ENCODE peak calls at places on chromosomes 1 and 21, in four cellular contexts. O, H, N and M are unnamed samples.

GRCh38 chr1:235679005-235679404 is 29.4 kb upstream of the GNG4 start:
- DNase-seq in O (no peak), N (no peak), H (no peak), M (no peak)

GRCh38 chr1:181969902-181970301 is 91.6 kb downstream of the ZNF648 start:
- DNase-seq in O (no peak), N (no peak), H (no peak), M (no peak)

GRCh38 chr1:170510163-170510562 is 21.8 kb upstream of the GORAB start:
- DNase-seq in H (no peak), O (no peak), N (no peak), M (no peak)

GRCh38 chr21:45940091-45940490 is 41.5 kb upstream of the COL6A1 start:
- DNase-seq in H (no peak), N (no peak), O (no peak), M (no peak)

GRCh38 chr1:53693773-53694717 is 44.9 kb downstream of the GLIS1 start:
- DNase-seq in O (no peak), H (no peak), N (no peak), M (no peak)

GRCh38 chr1:156026588-156026987 is 5.8 kb upstream of the SSR2 start:
- DNase-seq in O (no peak), H (no peak), N (no peak), M (no peak)

GRCh38 chr1:11533790-11534787 is 55.1 kb downstream of the DISP3 start:
- DNase-seq in O (no peak), H (no peak), N (no peak), M (no peak)

GRCh38 chr1:202807367-202807925 is 775 bp downstream of the KDM5B start:
- DNase-seq in H (no peak), N (no peak), O (peak), M (no peak)

GRCh38 chr1:196403803-196404690 is 204.2 kb downstream of the KCNT2 start:
- DNase-seq in O (no peak), H (peak), N (no peak), M (no peak)

GRCh38 chr1:155003766-155004351 is 1.3 kb downstream of the ZBTB7B start:
- DNase-seq in H (peak), N (no peak), O (peak), M (no peak)

GRCh38 chr1:176791911-176792310 is 328.9 kb downstream of the PAPPA2 start:
- DNase-seq in O (no peak), H (no peak), N (no peak), M (no peak)

GRCh38 chr21:44439211-44439600 is 16.1 kb upstream of the LRRC3 start:
- DNase-seq in H (no peak), N (no peak), O (no peak), M (no peak)

GRCh38 chr1:69700770-69701169 is 133.0 kb downstream of the LRRC7 start:
- DNase-seq in N (no peak), H (no peak), O (no peak), M (no peak)

GRCh38 chr1:200708769-200709168 is 29.9 kb upstream of the CAMSAP2 start:
- DNase-seq in N (no peak), O (no peak), H (peak), M (no peak)

GRCh38 chr21:37130971-37131370 is 57.9 kb downstream of the TTC3 start:
- DNase-seq in H (peak), O (no peak), N (no peak), M (no peak)

GRCh38 chr1:23585321-23586022 is 26.2 kb upstream of the ID3 start:
- DNase-seq in O (no peak), N (peak), H (peak), M (peak)

GRCh38 chr1:10193340-10193739 is 17.0 kb upstream of the KIF1B start:
- DNase-seq in O (no peak), H (no peak), N (no peak), M (no peak)

GRCh38 chr21:27423906-27424595 is 457.2 kb upstream of the ADAMTS5 start:
- DNase-seq in O (no peak), H (peak), N (peak), M (peak)

DNA sequence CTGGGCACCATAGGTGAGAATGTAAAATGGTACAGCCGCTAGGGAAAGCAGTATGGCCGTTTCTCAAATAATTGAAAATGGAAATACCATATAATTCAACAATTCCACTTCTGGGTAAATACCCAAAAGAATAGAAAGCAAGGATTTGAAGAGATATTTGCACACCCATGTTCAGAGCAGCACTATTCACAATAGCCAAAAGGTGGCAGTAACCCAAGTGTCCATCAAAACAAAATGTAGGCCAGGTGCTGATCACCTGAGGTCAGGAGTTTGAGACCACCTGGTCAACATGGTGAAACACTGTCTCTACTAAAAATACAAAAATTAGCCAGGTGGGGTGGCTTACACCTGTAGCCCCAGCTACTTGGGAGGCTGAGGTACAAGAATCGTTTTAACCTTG is 62.1 kb downstream of the OLIG1 start:
- DNase-seq in N (no peak), H (no peak), O (no peak), M (no peak)
- TF ChIP-seq CTCF in N (no peak), H (peak), O (no peak), M (no peak)

DNA sequence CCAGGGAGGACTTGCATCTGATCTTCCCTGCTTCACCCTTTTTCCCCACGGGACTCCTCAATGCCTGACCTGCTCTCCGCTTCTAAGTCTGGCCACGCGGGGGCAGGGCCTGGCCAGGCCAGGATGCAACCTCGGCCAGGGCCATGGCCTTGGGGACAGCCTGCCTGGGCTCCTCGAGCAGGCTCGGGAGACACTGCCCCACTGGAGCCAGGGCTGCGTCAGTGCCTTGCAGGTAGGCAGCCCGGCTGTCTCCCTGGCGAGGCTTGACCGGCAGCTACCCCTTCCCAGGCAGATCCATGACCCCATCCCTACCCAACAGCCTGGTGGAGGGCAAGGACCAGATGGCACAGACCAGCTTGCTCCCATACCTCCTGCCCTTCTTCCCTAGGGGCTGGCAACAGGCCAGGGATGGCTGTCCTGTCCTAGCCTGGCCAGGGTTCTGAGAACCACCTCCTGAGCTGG is 2.7 kb upstream of the PRDM16 start:
- DNase-seq in O (peak), H (peak), N (no peak), M (no peak)
- TF ChIP-seq CTCF in O (peak), H (peak), N (no peak), M (peak)

GRCh38 chr1:230332429-230333088 is 93.6 kb downstream of the PGBD5 start:
- DNase-seq in H (no peak), O (no peak), N (no peak), M (no peak)

GRCh38 chr1:230328342-230329015 is 97.7 kb downstream of the PGBD5 start:
- DNase-seq in O (no peak), H (no peak), N (no peak), M (no peak)

GRCh38 chr1:230327892-230328284 is 98.2 kb downstream of the PGBD5 start:
- DNase-seq in N (no peak), H (no peak), O (no peak), M (no peak)

GRCh38 chr1:230326971-230327891 is 98.9 kb downstream of the PGBD5 start:
- DNase-seq in N (no peak), H (no peak), O (no peak), M (no peak)

DNA sequence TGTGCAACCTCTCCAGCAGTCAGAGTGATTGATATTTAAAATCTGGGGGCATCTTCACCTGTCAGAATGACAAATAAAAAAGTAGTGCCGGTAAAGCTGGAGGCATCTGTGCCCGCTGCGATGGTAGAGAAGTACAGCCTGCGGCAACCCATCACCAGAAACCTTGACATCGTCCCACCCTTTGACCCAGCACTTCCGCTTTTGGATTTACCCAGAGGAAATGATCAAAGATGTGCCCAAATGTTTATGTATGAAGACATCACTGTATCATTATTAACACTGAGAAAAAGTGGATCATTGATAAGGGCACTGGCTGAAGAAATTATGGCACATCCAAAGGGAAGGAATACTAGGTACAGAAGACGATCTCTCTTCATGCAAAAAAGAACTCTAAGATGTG is 96.0 kb downstream of the PGBD5 start:
- DNase-seq in O (no peak), N (no peak), H (no peak), M (no peak)
- TF ChIP-seq CTCF in O (no peak), N (no peak), H (no peak), M (no peak)

GRCh38 chr1:239914827-239915231 is 176.9 kb upstream of the FMN2 start:
- DNase-seq in N (peak), O (no peak), H (peak), M (peak)
- TF ChIP-seq CTCF in N (peak), O (no peak), H (peak), M (no peak)

GRCh38 chr1:866095-866494 is 57.6 kb upstream of the SAMD11 start:
- DNase-seq in O (no peak), N (no peak), H (no peak), M (no peak)

GRCh38 chr1:869499-870244 is 54.1 kb upstream of the SAMD11 start:
- DNase-seq in N (no peak), O (peak), H (peak), M (no peak)
- TF ChIP-seq CTCF in N (peak), O (peak), H (peak), M (peak)

GRCh38 chr1:94253456-94254042 is 16.2 kb upstream of the ARHGAP29 start:
- DNase-seq in H (no peak), O (peak), N (no peak), M (no peak)
- TF ChIP-seq CTCF in H (no peak), O (no peak), N (no peak), M (no peak)

GRCh38 chr1:109371271-109371739 is 26.4 kb downstream of the SORT1 start:
- DNase-seq in O (no peak), N (peak), H (peak), M (no peak)

GRCh38 chr1:109365642-109366204 is 32.0 kb downstream of the SORT1 start:
- DNase-seq in O (no peak), N (no peak), H (no peak), M (no peak)

GRCh38 chr1:109370712-109371270 is 26.9 kb downstream of the SORT1 start:
- DNase-seq in H (peak), O (no peak), N (peak), M (peak)

GRCh38 chr1:109369167-109369746 is 28.5 kb downstream of the SORT1 start:
- DNase-seq in N (no peak), H (peak), O (peak), M (no peak)

DNA sequence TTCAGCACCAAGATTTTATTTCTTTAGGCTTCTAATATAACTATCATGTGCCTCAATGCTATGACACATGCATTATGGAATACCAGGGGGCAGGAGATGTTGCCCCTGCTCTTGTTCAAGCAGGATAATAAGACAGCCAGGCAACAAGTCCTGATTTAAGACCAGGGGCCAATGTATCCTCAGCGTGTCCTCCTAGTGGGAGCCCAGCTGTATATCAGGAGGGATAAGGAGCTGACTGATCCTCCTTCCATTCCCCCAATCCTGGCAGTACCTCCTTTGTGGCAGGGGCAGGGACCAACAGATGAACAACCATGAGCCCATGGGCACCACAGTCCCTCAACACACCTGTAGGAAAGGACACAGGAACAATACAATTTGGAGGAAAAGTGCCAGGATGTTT is 29.3 kb downstream of the SORT1 start:
- DNase-seq in N (no peak), H (no peak), O (no peak), M (no peak)
- TF ChIP-seq CTCF in N (peak), H (peak), O (no peak), M (peak)

DNA sequence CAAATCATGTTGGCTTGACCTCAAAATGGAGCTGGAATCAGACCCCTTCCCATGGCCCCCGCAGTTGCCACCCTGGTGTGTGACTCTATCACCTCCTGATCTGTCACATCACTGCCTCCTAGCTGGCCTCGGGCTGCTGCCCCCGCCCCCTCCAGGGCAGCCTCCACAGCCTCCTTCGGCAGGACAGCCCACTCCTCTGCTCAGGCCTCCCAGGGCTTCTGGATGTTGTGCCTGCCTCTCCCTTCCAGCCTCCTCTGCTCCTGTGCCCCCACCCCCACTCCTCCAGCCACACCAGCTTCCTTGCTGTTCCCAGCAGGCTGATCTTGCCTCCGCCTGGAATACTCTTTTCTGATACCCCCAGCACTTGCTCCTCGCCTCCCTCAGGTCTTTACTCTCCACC is 134.4 kb upstream of the EDN2 start:
- DNase-seq in O (no peak), H (no peak), N (no peak), M (no peak)
- TF ChIP-seq CTCF in O (no peak), H (no peak), N (no peak), M (no peak)